ENCODE peak calls at places on chromosomes 16 and 17, in nine cellular contexts. One of them, this sample, is unnamed.
A peak's percentile ranks its signal among the peaks of the same experiment; 100 is the strongest.

GRCh38 chr16:55154261-55154660 is 169.7 kb upstream of the IRX6 start:
- DNase-seq in HCEC 1CT: no peak
- DNase-seq in hippocampal formation: no peak
- DNase-seq in activated T-cell treated with anti-CD3 and anti-CD28 coated beads for 48 hours: no peak
- DNase-seq in stimulated activated CD8-positive, alpha-beta memory T cell treated with anti-CD3 and anti-CD28 coated beads, Interleukin-7, amount 100 ng/mL, for 1 hour: no peak
- DNase-seq in mesenteric fat pad: no peak
- DNase-seq in stimulated activated CD4-positive, alpha-beta T cell treated with anti-CD3 and anti-CD28 coated beads, Interleukin-12 subunit alpha, Interleukin-12 subunit beta, amount 100 ng/mL, for 4 hours: no peak
- DNase-seq in gastrocnemius medialis: no peak
- DNase-seq in MV-4-11: no peak
- DNase-seq in this sample: peak; percentile 60

GRCh38 chr17:17926840-17927449 is 45.3 kb downstream of the TOM1L2 start:
- DNase-seq in HCEC 1CT: no peak
- DNase-seq in hippocampal formation: no peak
- DNase-seq in activated T-cell treated with anti-CD3 and anti-CD28 coated beads for 48 hours: no peak
- DNase-seq in stimulated activated CD8-positive, alpha-beta memory T cell treated with anti-CD3 and anti-CD28 coated beads, Interleukin-7, amount 100 ng/mL, for 1 hour: no peak
- DNase-seq in mesenteric fat pad: peak; percentile 45
- DNase-seq in stimulated activated CD4-positive, alpha-beta T cell treated with anti-CD3 and anti-CD28 coated beads, Interleukin-12 subunit alpha, Interleukin-12 subunit beta, amount 100 ng/mL, for 4 hours: no peak
- DNase-seq in gastrocnemius medialis: no peak
- DNase-seq in MV-4-11: peak; percentile 62
- DNase-seq in this sample: no peak

GRCh38 chr17:47066095-47066494 is 87.0 kb upstream of the RPRML start:
- DNase-seq in HCEC 1CT: no peak
- DNase-seq in hippocampal formation: no peak
- DNase-seq in activated T-cell treated with anti-CD3 and anti-CD28 coated beads for 48 hours: no peak
- DNase-seq in stimulated activated CD8-positive, alpha-beta memory T cell treated with anti-CD3 and anti-CD28 coated beads, Interleukin-7, amount 100 ng/mL, for 1 hour: no peak
- DNase-seq in mesenteric fat pad: no peak
- DNase-seq in stimulated activated CD4-positive, alpha-beta T cell treated with anti-CD3 and anti-CD28 coated beads, Interleukin-12 subunit alpha, Interleukin-12 subunit beta, amount 100 ng/mL, for 4 hours: no peak
- DNase-seq in gastrocnemius medialis: no peak
- DNase-seq in MV-4-11: no peak
- DNase-seq in this sample: no peak

GRCh38 chr16:71367243-71367976 is 8.9 kb downstream of the CALB2 start:
- DNase-seq in HCEC 1CT: peak; percentile 57
- DNase-seq in hippocampal formation: no peak
- DNase-seq in activated T-cell treated with anti-CD3 and anti-CD28 coated beads for 48 hours: peak; percentile 31
- DNase-seq in stimulated activated CD8-positive, alpha-beta memory T cell treated with anti-CD3 and anti-CD28 coated beads, Interleukin-7, amount 100 ng/mL, for 1 hour: no peak
- DNase-seq in mesenteric fat pad: no peak
- DNase-seq in stimulated activated CD4-positive, alpha-beta T cell treated with anti-CD3 and anti-CD28 coated beads, Interleukin-12 subunit alpha, Interleukin-12 subunit beta, amount 100 ng/mL, for 4 hours: peak; percentile 12
- DNase-seq in gastrocnemius medialis: no peak
- DNase-seq in MV-4-11: no peak
- DNase-seq in this sample: no peak

GRCh38 chr16:66900721-66901441 is 17.8 kb downstream of the CDH16 start:
- DNase-seq in HCEC 1CT: no peak
- DNase-seq in hippocampal formation: no peak
- DNase-seq in activated T-cell treated with anti-CD3 and anti-CD28 coated beads for 48 hours: no peak
- DNase-seq in stimulated activated CD8-positive, alpha-beta memory T cell treated with anti-CD3 and anti-CD28 coated beads, Interleukin-7, amount 100 ng/mL, for 1 hour: no peak
- DNase-seq in mesenteric fat pad: no peak
- DNase-seq in stimulated activated CD4-positive, alpha-beta T cell treated with anti-CD3 and anti-CD28 coated beads, Interleukin-12 subunit alpha, Interleukin-12 subunit beta, amount 100 ng/mL, for 4 hours: no peak
- DNase-seq in gastrocnemius medialis: peak; percentile 87
- DNase-seq in MV-4-11: no peak
- DNase-seq in this sample: no peak

GRCh38 chr17:77496831-77497577 is 356.2 kb downstream of the SEC14L1 start:
- DNase-seq in HCEC 1CT: no peak
- DNase-seq in hippocampal formation: no peak
- DNase-seq in activated T-cell treated with anti-CD3 and anti-CD28 coated beads for 48 hours: no peak
- DNase-seq in stimulated activated CD8-positive, alpha-beta memory T cell treated with anti-CD3 and anti-CD28 coated beads, Interleukin-7, amount 100 ng/mL, for 1 hour: no peak
- DNase-seq in mesenteric fat pad: peak; percentile 83
- DNase-seq in stimulated activated CD4-positive, alpha-beta T cell treated with anti-CD3 and anti-CD28 coated beads, Interleukin-12 subunit alpha, Interleukin-12 subunit beta, amount 100 ng/mL, for 4 hours: no peak
- DNase-seq in gastrocnemius medialis: no peak
- DNase-seq in MV-4-11: no peak
- DNase-seq in this sample: no peak

GRCh38 chr17:83193336-83194188 is 114.2 kb downstream of the METRNL start:
- DNase-seq in HCEC 1CT: no peak
- DNase-seq in hippocampal formation: no peak
- DNase-seq in activated T-cell treated with anti-CD3 and anti-CD28 coated beads for 48 hours: no peak
- DNase-seq in stimulated activated CD8-positive, alpha-beta memory T cell treated with anti-CD3 and anti-CD28 coated beads, Interleukin-7, amount 100 ng/mL, for 1 hour: no peak
- DNase-seq in mesenteric fat pad: no peak
- DNase-seq in stimulated activated CD4-positive, alpha-beta T cell treated with anti-CD3 and anti-CD28 coated beads, Interleukin-12 subunit alpha, Interleukin-12 subunit beta, amount 100 ng/mL, for 4 hours: no peak
- DNase-seq in gastrocnemius medialis: peak; percentile 1
- DNase-seq in MV-4-11: no peak
- DNase-seq in this sample: no peak

GRCh38 chr17:10762037-10762436 is 32.2 kb upstream of the TMEM220 start:
- DNase-seq in HCEC 1CT: no peak
- DNase-seq in hippocampal formation: no peak
- DNase-seq in activated T-cell treated with anti-CD3 and anti-CD28 coated beads for 48 hours: no peak
- DNase-seq in stimulated activated CD8-positive, alpha-beta memory T cell treated with anti-CD3 and anti-CD28 coated beads, Interleukin-7, amount 100 ng/mL, for 1 hour: no peak
- DNase-seq in mesenteric fat pad: peak; percentile 71
- DNase-seq in stimulated activated CD4-positive, alpha-beta T cell treated with anti-CD3 and anti-CD28 coated beads, Interleukin-12 subunit alpha, Interleukin-12 subunit beta, amount 100 ng/mL, for 4 hours: no peak
- DNase-seq in gastrocnemius medialis: no peak
- DNase-seq in MV-4-11: no peak
- DNase-seq in this sample: no peak

GRCh38 chr17:21017861-21018260 is 24.9 kb downstream of the USP22 start:
- DNase-seq in HCEC 1CT: no peak
- DNase-seq in hippocampal formation: no peak
- DNase-seq in activated T-cell treated with anti-CD3 and anti-CD28 coated beads for 48 hours: no peak
- DNase-seq in stimulated activated CD8-positive, alpha-beta memory T cell treated with anti-CD3 and anti-CD28 coated beads, Interleukin-7, amount 100 ng/mL, for 1 hour: no peak
- DNase-seq in mesenteric fat pad: no peak
- DNase-seq in stimulated activated CD4-positive, alpha-beta T cell treated with anti-CD3 and anti-CD28 coated beads, Interleukin-12 subunit alpha, Interleukin-12 subunit beta, amount 100 ng/mL, for 4 hours: no peak
- DNase-seq in gastrocnemius medialis: no peak
- DNase-seq in MV-4-11: no peak
- DNase-seq in this sample: no peak

GRCh38 chr17:77693301-77693700 is 265.2 kb upstream of the TNRC6C start:
- DNase-seq in HCEC 1CT: no peak
- DNase-seq in hippocampal formation: no peak
- DNase-seq in activated T-cell treated with anti-CD3 and anti-CD28 coated beads for 48 hours: no peak
- DNase-seq in stimulated activated CD8-positive, alpha-beta memory T cell treated with anti-CD3 and anti-CD28 coated beads, Interleukin-7, amount 100 ng/mL, for 1 hour: no peak
- DNase-seq in mesenteric fat pad: peak; percentile 64
- DNase-seq in stimulated activated CD4-positive, alpha-beta T cell treated with anti-CD3 and anti-CD28 coated beads, Interleukin-12 subunit alpha, Interleukin-12 subunit beta, amount 100 ng/mL, for 4 hours: no peak
- DNase-seq in gastrocnemius medialis: no peak
- DNase-seq in MV-4-11: no peak
- DNase-seq in this sample: no peak

GRCh38 chr16:82201906-82202305 is 31.9 kb upstream of the MPHOSPH6 start:
- DNase-seq in HCEC 1CT: no peak
- DNase-seq in hippocampal formation: no peak
- DNase-seq in activated T-cell treated with anti-CD3 and anti-CD28 coated beads for 48 hours: no peak
- DNase-seq in stimulated activated CD8-positive, alpha-beta memory T cell treated with anti-CD3 and anti-CD28 coated beads, Interleukin-7, amount 100 ng/mL, for 1 hour: no peak
- DNase-seq in mesenteric fat pad: no peak
- DNase-seq in stimulated activated CD4-positive, alpha-beta T cell treated with anti-CD3 and anti-CD28 coated beads, Interleukin-12 subunit alpha, Interleukin-12 subunit beta, amount 100 ng/mL, for 4 hours: no peak
- DNase-seq in gastrocnemius medialis: no peak
- DNase-seq in MV-4-11: no peak
- DNase-seq in this sample: peak; percentile 5

GRCh38 chr17:82804442-82805191 is 35.2 kb downstream of the ZNF750 start:
- DNase-seq in HCEC 1CT: no peak
- DNase-seq in hippocampal formation: no peak
- DNase-seq in activated T-cell treated with anti-CD3 and anti-CD28 coated beads for 48 hours: no peak
- DNase-seq in stimulated activated CD8-positive, alpha-beta memory T cell treated with anti-CD3 and anti-CD28 coated beads, Interleukin-7, amount 100 ng/mL, for 1 hour: no peak
- DNase-seq in mesenteric fat pad: peak; percentile 93
- DNase-seq in stimulated activated CD4-positive, alpha-beta T cell treated with anti-CD3 and anti-CD28 coated beads, Interleukin-12 subunit alpha, Interleukin-12 subunit beta, amount 100 ng/mL, for 4 hours: no peak
- DNase-seq in gastrocnemius medialis: peak; percentile 92
- DNase-seq in MV-4-11: no peak
- DNase-seq in this sample: no peak

GRCh38 chr17:44376124-44376523 is 12.5 kb upstream of the FAM171A2 start:
- DNase-seq in HCEC 1CT: no peak
- DNase-seq in hippocampal formation: no peak
- DNase-seq in activated T-cell treated with anti-CD3 and anti-CD28 coated beads for 48 hours: peak; percentile 25
- DNase-seq in stimulated activated CD8-positive, alpha-beta memory T cell treated with anti-CD3 and anti-CD28 coated beads, Interleukin-7, amount 100 ng/mL, for 1 hour: no peak
- DNase-seq in mesenteric fat pad: no peak
- DNase-seq in stimulated activated CD4-positive, alpha-beta T cell treated with anti-CD3 and anti-CD28 coated beads, Interleukin-12 subunit alpha, Interleukin-12 subunit beta, amount 100 ng/mL, for 4 hours: no peak
- DNase-seq in gastrocnemius medialis: no peak
- DNase-seq in MV-4-11: no peak
- DNase-seq in this sample: no peak

GRCh38 chr16:15141586-15141985 is 47.5 kb upstream of the RRN3 start:
- DNase-seq in HCEC 1CT: no peak
- DNase-seq in hippocampal formation: no peak
- DNase-seq in activated T-cell treated with anti-CD3 and anti-CD28 coated beads for 48 hours: no peak
- DNase-seq in stimulated activated CD8-positive, alpha-beta memory T cell treated with anti-CD3 and anti-CD28 coated beads, Interleukin-7, amount 100 ng/mL, for 1 hour: no peak
- DNase-seq in mesenteric fat pad: no peak
- DNase-seq in stimulated activated CD4-positive, alpha-beta T cell treated with anti-CD3 and anti-CD28 coated beads, Interleukin-12 subunit alpha, Interleukin-12 subunit beta, amount 100 ng/mL, for 4 hours: no peak
- DNase-seq in gastrocnemius medialis: no peak
- DNase-seq in MV-4-11: no peak
- DNase-seq in this sample: no peak

GRCh38 chr17:33229499-33229898 is 63.6 kb downstream of the ASIC2 start:
- DNase-seq in HCEC 1CT: no peak
- DNase-seq in hippocampal formation: no peak
- DNase-seq in activated T-cell treated with anti-CD3 and anti-CD28 coated beads for 48 hours: no peak
- DNase-seq in stimulated activated CD8-positive, alpha-beta memory T cell treated with anti-CD3 and anti-CD28 coated beads, Interleukin-7, amount 100 ng/mL, for 1 hour: no peak
- DNase-seq in mesenteric fat pad: no peak
- DNase-seq in stimulated activated CD4-positive, alpha-beta T cell treated with anti-CD3 and anti-CD28 coated beads, Interleukin-12 subunit alpha, Interleukin-12 subunit beta, amount 100 ng/mL, for 4 hours: no peak
- DNase-seq in gastrocnemius medialis: no peak
- DNase-seq in MV-4-11: no peak
- DNase-seq in this sample: no peak

GRCh38 chr16:54156349-54156748 is 130.2 kb downstream of the IRX3 start:
- DNase-seq in HCEC 1CT: no peak
- DNase-seq in hippocampal formation: no peak
- DNase-seq in activated T-cell treated with anti-CD3 and anti-CD28 coated beads for 48 hours: no peak
- DNase-seq in stimulated activated CD8-positive, alpha-beta memory T cell treated with anti-CD3 and anti-CD28 coated beads, Interleukin-7, amount 100 ng/mL, for 1 hour: no peak
- DNase-seq in mesenteric fat pad: no peak
- DNase-seq in stimulated activated CD4-positive, alpha-beta T cell treated with anti-CD3 and anti-CD28 coated beads, Interleukin-12 subunit alpha, Interleukin-12 subunit beta, amount 100 ng/mL, for 4 hours: no peak
- DNase-seq in gastrocnemius medialis: no peak
- DNase-seq in MV-4-11: no peak
- DNase-seq in this sample: no peak

GRCh38 chr16:26593700-26594099 is 473.0 kb upstream of the C16orf82 start:
- DNase-seq in HCEC 1CT: no peak
- DNase-seq in hippocampal formation: no peak
- DNase-seq in activated T-cell treated with anti-CD3 and anti-CD28 coated beads for 48 hours: no peak
- DNase-seq in stimulated activated CD8-positive, alpha-beta memory T cell treated with anti-CD3 and anti-CD28 coated beads, Interleukin-7, amount 100 ng/mL, for 1 hour: no peak
- DNase-seq in mesenteric fat pad: no peak
- DNase-seq in stimulated activated CD4-positive, alpha-beta T cell treated with anti-CD3 and anti-CD28 coated beads, Interleukin-12 subunit alpha, Interleukin-12 subunit beta, amount 100 ng/mL, for 4 hours: no peak
- DNase-seq in gastrocnemius medialis: no peak
- DNase-seq in MV-4-11: no peak
- DNase-seq in this sample: no peak

GRCh38 chr17:50452627-50453300 is 15.9 kb downstream of the CHAD start:
- DNase-seq in HCEC 1CT: peak; percentile 13
- DNase-seq in hippocampal formation: no peak
- DNase-seq in activated T-cell treated with anti-CD3 and anti-CD28 coated beads for 48 hours: no peak
- DNase-seq in stimulated activated CD8-positive, alpha-beta memory T cell treated with anti-CD3 and anti-CD28 coated beads, Interleukin-7, amount 100 ng/mL, for 1 hour: no peak
- DNase-seq in mesenteric fat pad: no peak
- DNase-seq in stimulated activated CD4-positive, alpha-beta T cell treated with anti-CD3 and anti-CD28 coated beads, Interleukin-12 subunit alpha, Interleukin-12 subunit beta, amount 100 ng/mL, for 4 hours: no peak
- DNase-seq in gastrocnemius medialis: no peak
- DNase-seq in MV-4-11: peak; percentile 73
- DNase-seq in this sample: no peak